ENCODE peak calls at places on chromosome 11, in ten cellular contexts. V, U, P, C, H, G, S, I, Y and X are unnamed samples.

GRCh38 chr11:122108192-122108799 is 7.7 kb downstream of the BLID start:
- DNase-seq in U (peak; percentile 20), I (no peak), S (no peak), V (no peak), H (no peak), C (no peak), G (no peak), Y (peak; percentile 70), P (peak; percentile 36), X (no peak)

GRCh38 chr11:71080239-71081097 is 171.9 kb downstream of the SHANK2 start:
- DNase-seq in C (no peak), U (peak; percentile 82), G (peak; percentile 60), P (no peak), V (peak; percentile 17), I (no peak), H (peak; percentile 29), S (no peak), Y (peak; percentile 58), X (peak; percentile 54)

GRCh38 chr11:94674005-94674491 is 94.1 kb upstream of the AMOTL1 start:
- DNase-seq in V (no peak), I (no peak), U (no peak), H (no peak), Y (no peak), S (no peak), P (peak; percentile 30), G (no peak), C (peak; percentile 79), X (no peak)

GRCh38 chr11:72430743-72431570 is 3.4 kb downstream of the CLPB start:
- DNase-seq in G (peak; percentile 47), S (peak; percentile 44), I (no peak), V (no peak), Y (peak; percentile 59), P (no peak), H (peak; percentile 46), C (no peak), U (peak; percentile 73), X (peak; percentile 46)

GRCh38 chr11:125451400-125452124 is 44.5 kb downstream of the FEZ1 start:
- DNase-seq in P (peak; percentile 28), U (peak; percentile 63), S (peak; percentile 62), I (no peak), Y (peak; percentile 25), H (peak; percentile 70), G (peak; percentile 43), C (no peak), V (no peak), X (peak; percentile 52)

GRCh38 chr11:2418961-2419360 is 18.4 kb downstream of the TSSC4 start:
- DNase-seq in G (no peak), Y (no peak), U (no peak), I (no peak), H (no peak), S (no peak), C (no peak), V (no peak), P (no peak), X (no peak)

GRCh38 chr11:79397252-79397651 is 43.6 kb downstream of the TENM4 start:
- DNase-seq in C (no peak), Y (peak; percentile 61), V (no peak), P (no peak), G (no peak), U (no peak), I (no peak), S (no peak), H (no peak), X (no peak)

GRCh38 chr11:120068114-120068573 is 69.8 kb downstream of the TRIM29 start:
- DNase-seq in P (peak; percentile 36), C (no peak), V (no peak), H (no peak), S (no peak), U (no peak), I (no peak), G (no peak), Y (peak; percentile 47), X (no peak)

GRCh38 chr11:27701262-27702105 is 1.2 kb upstream of the BDNF start:
- DNase-seq in C (no peak), P (no peak), V (no peak), Y (peak; percentile 89), G (no peak), I (no peak), U (peak; percentile 9), S (no peak), H (peak; percentile 44), X (no peak)
- H3K27ac ChIP-seq in C (no peak overlapping the region), P (no peak overlapping the region), V (no peak overlapping the region), Y (peak overlapping the region; percentile 99), G (no peak overlapping the region), I (no peak overlapping the region), U (no peak overlapping the region), S (no peak overlapping the region), H (peak overlapping the region; percentile 34), X (no peak overlapping the region)

GRCh38 chr11:47414685-47415070 is 6.3 kb downstream of the SLC39A13 start:
- DNase-seq in U (no peak), C (no peak), P (no peak), S (no peak), H (no peak), Y (no peak), G (no peak), V (no peak), I (no peak), X (no peak)

GRCh38 chr11:47417712-47418111 is 8.5 kb downstream of the PSMC3 start:
- DNase-seq in H (no peak), Y (no peak), V (no peak), G (no peak), I (no peak), P (no peak), S (no peak), C (no peak), U (no peak), X (no peak)

GRCh38 chr11:47415091-47415854 is 6.9 kb downstream of the SLC39A13 start:
- DNase-seq in C (no peak), P (no peak), U (no peak), V (no peak), I (no peak), H (no peak), S (no peak), G (no peak), Y (no peak), X (no peak)

GRCh38 chr11:47413908-47414684 is 5.7 kb downstream of the SLC39A13 start:
- DNase-seq in V (no peak), U (peak; percentile 37), G (no peak), H (peak; percentile 66), S (peak; percentile 70), P (peak; percentile 76), Y (peak; percentile 89), C (no peak), I (no peak), X (no peak)

GRCh38 chr11:47415949-47416472 is 7.6 kb downstream of the SLC39A13 start:
- DNase-seq in P (peak; percentile 89), V (no peak), C (peak; percentile 97), H (peak; percentile 87), Y (peak; percentile 96), S (peak; percentile 91), I (no peak), G (peak; percentile 78), U (no peak), X (no peak)
- TF ChIP-seq POLR2A in P (no peak), V (peak; percentile 56), C (no peak), H (no peak), Y (no peak), S (no peak), I (no peak), G (no peak), U (peak; percentile 53), X (no peak)

GRCh38 chr11:103947566-103947919 is 88.9 kb upstream of the DDI1 start:
- DNase-seq in U (no peak), C (no peak), G (no peak), S (no peak), Y (peak; percentile 58), H (no peak), I (no peak), P (no peak), V (no peak), X (no peak)

GRCh38 chr11:103949781-103950180 is 86.7 kb upstream of the DDI1 start:
- DNase-seq in V (no peak), U (no peak), Y (peak; percentile 49), H (no peak), I (no peak), G (no peak), C (no peak), S (no peak), P (no peak), X (no peak)

GRCh38 chr11:103944251-103944944 is 92.0 kb upstream of the DDI1 start:
- DNase-seq in C (no peak), U (no peak), I (no peak), V (no peak), G (no peak), S (no peak), P (no peak), Y (no peak), H (no peak), X (no peak)

GRCh38 chr11:103948331-103948730 is 88.1 kb upstream of the DDI1 start:
- DNase-seq in S (no peak), Y (no peak), C (no peak), H (no peak), P (no peak), I (no peak), G (no peak), U (no peak), V (no peak), X (no peak)

DNA sequence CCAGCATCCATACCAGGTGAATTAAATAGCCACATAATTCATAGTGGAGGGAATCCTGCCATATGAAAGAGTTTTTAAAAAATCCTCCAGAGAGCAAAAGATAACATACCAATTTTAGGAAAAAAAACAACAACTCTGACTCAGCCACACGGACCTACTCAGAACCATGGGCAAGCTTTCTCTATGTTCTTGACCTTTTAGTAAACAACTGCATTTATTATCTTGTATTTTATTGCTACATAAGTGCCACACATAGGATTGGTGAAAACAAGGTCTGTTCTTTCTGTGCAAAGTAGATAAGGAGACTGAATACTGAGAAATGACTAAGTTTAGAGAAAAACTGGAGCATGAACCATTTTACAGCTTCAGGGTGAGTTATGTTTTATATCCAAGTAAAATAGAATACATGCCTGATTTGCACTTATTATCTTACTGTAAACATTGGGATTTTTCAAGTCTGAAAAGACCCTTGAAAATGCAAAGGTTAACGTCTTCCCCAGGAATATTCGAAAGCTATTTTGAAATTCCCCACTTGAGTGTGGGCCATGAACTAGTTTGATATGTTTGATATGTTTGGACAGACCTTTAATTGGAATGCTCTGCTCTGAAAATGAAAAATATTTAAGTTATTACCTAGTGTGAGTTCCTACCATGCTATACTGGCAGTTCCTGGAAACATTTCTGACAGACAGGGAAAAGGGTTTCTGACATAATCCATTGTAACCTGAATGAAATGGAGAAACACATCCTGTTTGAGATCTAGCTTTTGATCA is 89.5 kb upstream of the DDI1 start:
- DNase-seq in V (no peak), U (no peak), H (no peak), P (no peak), I (no peak), C (no peak), S (no peak), Y (peak; percentile 12), G (no peak), X (no peak)
- H3K27ac ChIP-seq in V (no peak overlapping the region), U (no peak overlapping the region), H (peak overlapping the region; percentile 18), P (no peak overlapping the region), I (no peak overlapping the region), C (peak overlapping the region; percentile 50), S (no peak overlapping the region), Y (no peak overlapping the region), G (no peak overlapping the region), X (no peak overlapping the region)

DNA sequence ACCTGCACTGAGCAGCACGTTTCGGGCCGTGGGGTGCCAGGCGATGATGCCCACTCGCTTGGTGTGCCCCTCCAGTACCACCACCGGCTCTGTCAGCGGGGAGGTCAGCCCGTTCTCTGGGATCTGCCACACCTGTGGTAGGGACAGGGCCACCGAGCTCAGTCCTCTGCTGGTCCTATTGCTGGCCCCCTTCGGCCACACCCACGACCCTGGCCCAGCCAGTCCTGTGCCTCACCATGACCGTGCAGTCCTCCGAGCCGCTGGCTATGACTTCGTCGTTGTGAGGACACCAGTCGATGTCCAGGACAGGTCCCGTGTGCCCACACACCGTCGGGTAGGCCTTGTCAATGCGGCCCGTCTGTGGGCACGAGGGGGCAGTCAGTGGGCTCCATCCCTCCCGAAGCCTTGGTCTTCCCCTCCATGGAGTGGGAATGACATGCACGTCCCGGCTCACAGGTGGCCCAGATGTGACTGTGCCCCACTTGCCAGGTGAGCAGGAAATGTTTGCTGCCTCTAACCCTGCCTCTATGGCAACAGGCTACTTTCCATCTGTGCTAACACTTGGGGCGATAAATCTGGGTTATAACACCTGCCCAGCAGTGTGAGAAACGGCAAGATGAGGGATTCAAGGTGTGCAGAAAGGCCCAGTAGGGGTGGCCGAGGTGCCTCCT is 1.4 kb downstream of the CORO1B start:
- DNase-seq in G (no peak), P (no peak), H (no peak), Y (no peak), C (no peak), V (no peak), U (no peak), I (peak; percentile 85), S (no peak), X (no peak)
- TF ChIP-seq POLR2A in G (no peak), P (no peak), H (no peak), Y (no peak), C (no peak), V (peak; percentile 20), U (no peak), I (no peak), S (no peak), X (no peak)